ENCODE peak calls at places on chromosomes 6 and 20, in six cellular contexts. One of them, this sample, is unnamed. For H3K4me1, the result is how much of the 10 kb centered on the place peaks cover.

GRCh38 chr6:57104350-57104749 is 14.4 kb downstream of the ZNF451 start:
- DNase-seq in heart left ventricle: no peak
- DNase-seq in H9: no peak
- DNase-seq in fibroblast of lung: no peak
- DNase-seq in spleen: no peak
- DNase-seq in body of pancreas: no peak
- DNase-seq in this sample: no peak

GRCh38 chr6:19964115-19964514 is 126.9 kb downstream of the ID4 start:
- DNase-seq in heart left ventricle: no peak
- DNase-seq in H9: no peak
- DNase-seq in fibroblast of lung: no peak
- DNase-seq in spleen: no peak
- DNase-seq in body of pancreas: no peak
- DNase-seq in this sample: no peak

GRCh38 chr20:12575352-12576095 is 433.2 kb upstream of the SPTLC3 start:
- DNase-seq in heart left ventricle: peak
- DNase-seq in H9: no peak
- DNase-seq in fibroblast of lung: no peak
- DNase-seq in spleen: no peak
- DNase-seq in body of pancreas: peak
- DNase-seq in this sample: peak

GRCh38 chr6:42333622-42334021 is 116.0 kb upstream of the MRPS10 start:
- DNase-seq in heart left ventricle: no peak
- DNase-seq in H9: no peak
- DNase-seq in fibroblast of lung: no peak
- DNase-seq in spleen: no peak
- DNase-seq in body of pancreas: no peak
- DNase-seq in this sample: no peak

GRCh38 chr6:116536216-116536621 is 9.3 kb downstream of the TRAPPC3L start:
- DNase-seq in heart left ventricle: no peak
- DNase-seq in H9: no peak
- DNase-seq in fibroblast of lung: peak
- DNase-seq in spleen: no peak
- DNase-seq in body of pancreas: peak
- DNase-seq in this sample: no peak

GRCh38 chr6:27592481-27593199 is 119.7 kb upstream of the ZNF184 start:
- DNase-seq in heart left ventricle: no peak
- DNase-seq in H9: peak
- DNase-seq in fibroblast of lung: peak
- DNase-seq in spleen: no peak
- DNase-seq in body of pancreas: no peak
- DNase-seq in this sample: no peak

GRCh38 chr6:11918021-11918738 is 93.9 kb upstream of the HIVEP1 start:
- DNase-seq in heart left ventricle: no peak
- DNase-seq in H9: no peak
- DNase-seq in fibroblast of lung: peak
- DNase-seq in spleen: no peak
- DNase-seq in body of pancreas: no peak
- DNase-seq in this sample: no peak

GRCh38 chr20:59185809-59186208 is 22.2 kb downstream of the ZNF831 start:
- DNase-seq in heart left ventricle: no peak
- DNase-seq in H9: no peak
- DNase-seq in fibroblast of lung: no peak
- DNase-seq in spleen: no peak
- DNase-seq in body of pancreas: no peak
- DNase-seq in this sample: no peak

GRCh38 chr6:31356216-31356945 is 598 bp downstream of the HLA-B start:
- DNase-seq in heart left ventricle: peak
- DNase-seq in H9: no peak
- DNase-seq in fibroblast of lung: peak
- DNase-seq in spleen: peak
- DNase-seq in body of pancreas: peak
- DNase-seq in this sample: no peak

GRCh38 chr6:156676721-156677120 is 100.5 kb upstream of the ARID1B start:
- DNase-seq in heart left ventricle: no peak
- DNase-seq in H9: no peak
- DNase-seq in fibroblast of lung: no peak
- DNase-seq in spleen: no peak
- DNase-seq in body of pancreas: no peak
- DNase-seq in this sample: no peak

GRCh38 chr6:119484598-119484997 is 135.0 kb upstream of the MAN1A1 start:
- DNase-seq in heart left ventricle: no peak
- DNase-seq in H9: no peak
- DNase-seq in fibroblast of lung: peak
- DNase-seq in spleen: no peak
- DNase-seq in body of pancreas: peak
- DNase-seq in this sample: no peak

GRCh38 chr6:33672808-33673207 is 38.7 kb downstream of the UQCC2 start:
- DNase-seq in heart left ventricle: peak
- DNase-seq in H9: peak
- DNase-seq in fibroblast of lung: peak
- DNase-seq in spleen: no peak
- DNase-seq in body of pancreas: no peak
- DNase-seq in this sample: peak

GRCh38 chr20:16927031-16927430 is 178.9 kb downstream of the OTOR start:
- DNase-seq in heart left ventricle: no peak
- DNase-seq in H9: no peak
- DNase-seq in fibroblast of lung: no peak
- DNase-seq in spleen: no peak
- DNase-seq in body of pancreas: no peak
- DNase-seq in this sample: no peak

GRCh38 chr20:8757146-8757545 is 311.7 kb upstream of the PLCB4 start:
- DNase-seq in heart left ventricle: no peak
- DNase-seq in H9: no peak
- DNase-seq in fibroblast of lung: peak
- DNase-seq in spleen: no peak
- DNase-seq in body of pancreas: no peak
- DNase-seq in this sample: no peak

GRCh38 chr6:13711384-13711725 is 280 bp downstream of the RANBP9 start:
- DNase-seq in heart left ventricle: no peak
- DNase-seq in H9: peak
- DNase-seq in fibroblast of lung: peak
- DNase-seq in spleen: peak
- DNase-seq in body of pancreas: peak
- DNase-seq in this sample: no peak

GRCh38 chr6:89475634-89476033 is 42.7 kb downstream of the ANKRD6 start:
- DNase-seq in heart left ventricle: no peak
- DNase-seq in H9: no peak
- DNase-seq in fibroblast of lung: peak
- DNase-seq in spleen: no peak
- DNase-seq in body of pancreas: no peak
- DNase-seq in this sample: no peak

GRCh38 chr6:3770023-3770422 is 18.5 kb upstream of the PXDC1 start:
- DNase-seq in heart left ventricle: no peak
- DNase-seq in H9: peak
- DNase-seq in fibroblast of lung: no peak
- DNase-seq in spleen: no peak
- DNase-seq in body of pancreas: no peak
- DNase-seq in this sample: no peak

GRCh38 chr6:38846361-38846760 is 131.2 kb downstream of the DNAH8 start:
- DNase-seq in heart left ventricle: no peak
- DNase-seq in H9: no peak
- DNase-seq in fibroblast of lung: no peak
- DNase-seq in spleen: no peak
- DNase-seq in body of pancreas: no peak
- DNase-seq in this sample: no peak

GRCh38 chr20:59042151-59042795 is at the start of gene PRELID3B:
- DNase-seq in heart left ventricle: no peak
- DNase-seq in H9: no peak
- DNase-seq in fibroblast of lung: peak
- DNase-seq in spleen: no peak
- DNase-seq in body of pancreas: peak
- DNase-seq in this sample: no peak

GRCh38 chr6:42375905-42376304 is 75.8 kb downstream of the TRERF1 start:
- DNase-seq in heart left ventricle: no peak
- DNase-seq in H9: no peak
- DNase-seq in fibroblast of lung: no peak
- DNase-seq in spleen: no peak
- DNase-seq in body of pancreas: no peak
- DNase-seq in this sample: no peak

GRCh38 chr6:621916-622315 is 35.0 kb downstream of the HUS1B start:
- DNase-seq in heart left ventricle: no peak
- DNase-seq in H9: no peak
- DNase-seq in fibroblast of lung: no peak
- DNase-seq in spleen: no peak
- DNase-seq in body of pancreas: no peak
- DNase-seq in this sample: no peak

GRCh38 chr6:96836579-96837137 is 619 bp downstream of the GPR63 start:
- DNase-seq in heart left ventricle: no peak
- DNase-seq in H9: no peak
- DNase-seq in fibroblast of lung: peak
- DNase-seq in spleen: no peak
- DNase-seq in body of pancreas: peak
- DNase-seq in this sample: no peak

GRCh38 chr6:110814488-110815259 is 595 bp downstream of the CDK19 start:
- DNase-seq in heart left ventricle: peak
- DNase-seq in H9: peak
- DNase-seq in fibroblast of lung: peak
- DNase-seq in spleen: peak
- DNase-seq in body of pancreas: peak
- DNase-seq in this sample: no peak

GRCh38 chr6:63352587-63353281 is 33.0 kb upstream of the LGSN start:
- DNase-seq in heart left ventricle: no peak
- DNase-seq in H9: peak
- DNase-seq in fibroblast of lung: peak
- DNase-seq in spleen: no peak
- DNase-seq in body of pancreas: peak
- DNase-seq in this sample: no peak

GRCh38 chr6:84522135-84522535 is 242.3 kb downstream of the TBX18 start:
- DNase-seq in heart left ventricle: no peak
- DNase-seq in H9: no peak
- DNase-seq in fibroblast of lung: peak
- DNase-seq in spleen: no peak
- DNase-seq in body of pancreas: no peak
- DNase-seq in this sample: no peak

GRCh38 chr6:136811261-136811660 is 11.1 kb upstream of the PEX7 start:
- DNase-seq in heart left ventricle: no peak
- DNase-seq in H9: no peak
- DNase-seq in fibroblast of lung: peak
- DNase-seq in spleen: no peak
- DNase-seq in body of pancreas: no peak
- DNase-seq in this sample: no peak

GRCh38 chr20:53943522-53944291 is 126.7 kb downstream of the BCAS1 start:
- DNase-seq in heart left ventricle: no peak
- DNase-seq in H9: no peak
- DNase-seq in fibroblast of lung: no peak
- DNase-seq in spleen: no peak
- DNase-seq in body of pancreas: no peak
- DNase-seq in this sample: no peak

GRCh38 chr6:147081210-147081609 is 123.0 kb upstream of the STXBP5 start:
- DNase-seq in heart left ventricle: no peak
- DNase-seq in H9: no peak
- DNase-seq in fibroblast of lung: no peak
- DNase-seq in spleen: no peak
- DNase-seq in body of pancreas: no peak
- DNase-seq in this sample: no peak

GRCh38 chr20:38152175-38153010 is 12.7 kb downstream of the TGM2 start:
- DNase-seq in heart left ventricle: peak
- DNase-seq in H9: no peak
- DNase-seq in fibroblast of lung: peak
- DNase-seq in spleen: peak
- DNase-seq in body of pancreas: peak
- DNase-seq in this sample: peak
- H3K4me1 ChIP-seq in heart left ventricle: half or more
- H3K4me1 ChIP-seq in H9: under half
- H3K4me1 ChIP-seq in fibroblast of lung: under half
- H3K4me1 ChIP-seq in spleen: half or more
- H3K4me1 ChIP-seq in body of pancreas: under half
- H3K4me1 ChIP-seq in this sample: half or more

DNA sequence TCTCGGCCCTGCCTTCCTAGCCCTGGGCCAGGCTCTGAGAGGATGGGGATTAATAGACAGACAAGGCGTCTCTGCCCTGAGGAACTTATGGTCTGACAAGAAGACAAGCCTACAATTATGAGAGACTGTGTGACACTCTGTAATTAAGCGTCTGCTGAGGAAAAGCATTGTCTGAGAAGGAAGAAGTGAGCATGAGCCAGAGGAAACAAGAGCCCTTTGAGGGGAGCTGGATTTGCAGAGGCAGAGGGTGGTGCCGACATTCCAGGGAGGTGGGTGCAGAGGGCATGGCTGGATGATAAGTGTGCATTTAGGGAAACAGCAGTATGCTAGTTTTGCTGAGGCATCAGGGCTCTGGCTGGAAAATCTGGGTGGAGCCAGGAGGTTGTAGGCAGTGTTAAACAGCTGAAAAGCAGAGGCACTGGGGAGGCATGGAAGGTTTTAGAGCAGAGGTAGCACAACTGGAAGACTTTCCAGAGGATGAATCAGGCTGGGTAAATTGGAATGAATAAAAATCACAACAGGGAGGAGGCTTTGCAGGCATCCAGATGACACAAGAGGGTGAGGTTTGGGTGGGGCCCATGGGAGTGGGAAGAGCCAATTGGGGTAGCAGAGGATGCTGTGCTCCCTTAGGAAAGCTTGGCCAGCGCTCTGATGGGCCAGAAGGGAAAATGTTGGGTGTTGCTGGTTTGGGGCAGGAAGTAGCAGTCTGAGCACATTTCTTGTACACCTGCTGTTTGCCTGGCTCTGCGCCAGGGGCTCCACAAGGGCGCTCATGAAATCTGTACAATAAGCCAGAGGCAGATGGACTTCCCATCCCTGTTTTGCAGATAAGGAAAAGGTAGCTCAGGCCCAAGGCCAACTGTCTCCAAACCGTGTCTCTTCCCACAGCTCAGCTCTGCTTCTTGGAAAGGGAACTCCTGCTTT is 74.0 kb upstream of the MYL9 start:
- DNase-seq in heart left ventricle: peak
- DNase-seq in H9: no peak
- DNase-seq in fibroblast of lung: peak
- DNase-seq in spleen: peak
- DNase-seq in body of pancreas: peak
- DNase-seq in this sample: peak
- H3K4me1 ChIP-seq in heart left ventricle: half or more
- H3K4me1 ChIP-seq in H9: under half
- H3K4me1 ChIP-seq in fibroblast of lung: half or more
- H3K4me1 ChIP-seq in spleen: half or more
- H3K4me1 ChIP-seq in body of pancreas: half or more
- H3K4me1 ChIP-seq in this sample: half or more

GRCh38 chr6:36716476-36717093 is 19.0 kb downstream of the RAB44 start:
- DNase-seq in heart left ventricle: no peak
- DNase-seq in H9: no peak
- DNase-seq in fibroblast of lung: no peak
- DNase-seq in spleen: peak
- DNase-seq in body of pancreas: no peak
- DNase-seq in this sample: no peak
- H3K4me1 ChIP-seq in heart left ventricle: under half
- H3K4me1 ChIP-seq in H9: under half
- H3K4me1 ChIP-seq in fibroblast of lung: under half
- H3K4me1 ChIP-seq in spleen: under half
- H3K4me1 ChIP-seq in body of pancreas: under half
- H3K4me1 ChIP-seq in this sample: under half

DNA sequence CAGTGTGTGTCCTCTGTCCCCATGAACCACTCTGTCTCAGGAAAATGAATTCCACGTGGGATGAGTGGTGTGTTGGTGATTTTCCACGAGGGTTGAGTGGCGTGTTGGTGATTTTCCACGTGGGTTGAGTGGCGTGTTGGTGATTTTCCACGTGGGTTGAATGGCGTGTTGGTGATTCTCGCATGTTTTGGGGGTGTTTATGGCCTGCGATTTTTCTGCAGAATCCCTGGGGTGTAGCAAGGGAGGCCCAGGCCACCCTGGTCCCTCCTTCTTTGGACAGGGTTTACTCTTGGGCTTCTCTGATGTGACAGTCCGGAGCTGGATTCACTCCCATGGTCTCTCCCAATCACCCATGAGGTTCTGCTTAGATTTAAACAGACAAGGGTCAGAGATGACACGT is 90.6 kb upstream of the FRMD1 start:
- DNase-seq in heart left ventricle: no peak
- DNase-seq in H9: peak
- DNase-seq in fibroblast of lung: no peak
- DNase-seq in spleen: no peak
- DNase-seq in body of pancreas: no peak
- DNase-seq in this sample: no peak
- H3K4me1 ChIP-seq in heart left ventricle: under half
- H3K4me1 ChIP-seq in H9: under half
- H3K4me1 ChIP-seq in fibroblast of lung: under half
- H3K4me1 ChIP-seq in spleen: under half
- H3K4me1 ChIP-seq in body of pancreas: under half
- H3K4me1 ChIP-seq in this sample: under half